ENCODE peak calls at places on chromosomes 1 and 21, in seven cellular contexts. F is HCT116, Y is SK-N-SH, B is H1, D is HepG2, P is GM12878, J is K562. C is an unnamed sample.

GRCh38 chr1:219269171-219269570 is 95.5 kb downstream of the LYPLAL1 start:
- DNase-seq in D (no peak), F (no peak), B (no peak), P (no peak), J (no peak), Y (no peak), C (peak; percentile 6)

GRCh38 chr21:42358937-42359336 is 7.4 kb downstream of the TFF1 start:
- DNase-seq in J (no peak), Y (no peak), B (no peak), D (no peak), P (no peak), F (no peak), C (no peak)

GRCh38 chr1:229557913-229558414 is 543 bp downstream of the ABCB10 start:
- DNase-seq in J (peak; percentile 62), F (no peak), Y (peak; percentile 80), B (peak; percentile 70), D (peak; percentile 6), P (no peak), C (peak; percentile 28)

GRCh38 chr1:160623860-160624259 is 23.0 kb downstream of the SLAMF1 start:
- DNase-seq in Y (no peak), D (no peak), P (no peak), B (no peak), J (no peak), F (no peak), C (no peak)

GRCh38 chr1:245393694-245394093 is 238.9 kb downstream of the KIF26B start:
- DNase-seq in Y (no peak), B (no peak), D (no peak), J (no peak), P (no peak), F (no peak), C (no peak)

GRCh38 chr1:91513160-91513559 is 12.5 kb downstream of the CDC7 start:
- DNase-seq in P (no peak), Y (no peak), B (no peak), F (no peak), J (no peak), D (no peak), C (peak; percentile 43)

GRCh38 chr1:7632126-7632525 is 139.0 kb upstream of the VAMP3 start:
- DNase-seq in B (no peak), Y (no peak), J (no peak), D (no peak), F (no peak), P (no peak), C (no peak)

GRCh38 chr1:118160825-118161224 is 24.2 kb downstream of the SPAG17 start:
- DNase-seq in B (no peak), D (no peak), P (no peak), F (no peak), Y (no peak), J (no peak), C (no peak)

GRCh38 chr1:87495147-87495546 is 166.5 kb downstream of the LMO4 start:
- DNase-seq in Y (no peak), P (no peak), B (no peak), F (no peak), D (no peak), J (peak; percentile 40), C (no peak)

GRCh38 chr1:235923466-235924008 is 56.8 kb upstream of the LYST start:
- DNase-seq in P (no peak), D (no peak), B (no peak), Y (no peak), F (no peak), J (no peak), C (no peak)

GRCh38 chr1:198377702-198378101 is 162.8 kb downstream of the ATP6V1G3 start:
- DNase-seq in B (no peak), D (no peak), F (no peak), Y (no peak), P (no peak), J (no peak), C (no peak)

GRCh38 chr1:38804062-38804886 is 55.3 kb downstream of the RRAGC start:
- DNase-seq in B (peak; percentile 72), P (no peak), D (no peak), F (no peak), J (no peak), Y (peak; percentile 66), C (no peak)

GRCh38 chr1:226650236-226650841 is 88.7 kb downstream of the ITPKB start:
- DNase-seq in Y (no peak), J (peak; percentile 60), P (no peak), D (no peak), F (no peak), B (no peak), C (peak; percentile 89)

GRCh38 chr21:16287060-16287459 is 557.3 kb downstream of the USP25 start:
- DNase-seq in P (no peak), F (no peak), D (no peak), J (no peak), Y (no peak), B (no peak), C (no peak)

GRCh38 chr1:79599257-79599656 is 592.7 kb upstream of the ADGRL4 start:
- DNase-seq in F (no peak), P (no peak), J (no peak), B (no peak), D (no peak), Y (no peak), C (no peak)

GRCh38 chr1:203906932-203907331 is 45.5 kb downstream of the SNRPE start:
- DNase-seq in D (no peak), F (peak; percentile 66), P (no peak), J (no peak), B (no peak), Y (no peak), C (peak; percentile 62)

GRCh38 chr1:29783501-29784275 is 547.4 kb downstream of the PTPRU start:
- DNase-seq in P (no peak), D (no peak), Y (peak; percentile 14), B (no peak), F (no peak), J (peak; percentile 3), C (no peak)

GRCh38 chr1:23679815-23680214 is 11.8 kb upstream of the RPL11 start:
- DNase-seq in F (no peak), B (no peak), P (no peak), Y (no peak), J (no peak), D (no peak), C (no peak)

GRCh38 chr1:23865543-23865930 is 2.6 kb downstream of the FUCA1 start:
- DNase-seq in F (peak; percentile 73), Y (no peak), J (no peak), B (no peak), D (no peak), P (peak; percentile 81), C (no peak)

GRCh38 chr1:231512147-231512698 is 16.2 kb upstream of the TSNAX start:
- DNase-seq in D (peak; percentile 91), J (no peak), P (peak; percentile 20), F (peak; percentile 84), B (no peak), Y (no peak), C (no peak)

GRCh38 chr1:22794691-22795090 is 84.1 kb downstream of the EPHB2 start:
- DNase-seq in B (no peak), D (no peak), Y (peak; percentile 55), F (no peak), P (no peak), J (no peak), C (no peak)

DNA sequence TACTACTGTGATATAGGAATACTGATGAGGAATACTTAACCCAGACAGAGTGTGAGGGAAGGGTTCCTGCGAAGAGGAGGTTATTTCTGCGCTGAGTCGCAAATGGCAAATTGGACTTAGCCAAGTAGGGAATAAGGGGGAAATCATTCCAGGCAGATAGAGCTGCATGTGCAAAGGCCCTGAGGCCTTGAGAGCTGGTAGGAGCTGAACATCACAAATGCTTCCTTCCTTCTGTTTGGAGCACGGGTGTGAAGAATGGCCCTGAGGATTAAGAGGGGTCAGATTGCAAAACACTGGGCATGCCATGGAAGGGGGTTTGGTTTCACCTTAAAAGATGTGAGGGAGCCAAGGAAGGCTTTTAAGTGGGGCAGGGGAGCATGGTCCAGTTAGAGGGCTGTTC is 12.4 kb downstream of the IER5 start:
- DNase-seq in F (no peak), P (no peak), Y (no peak), D (no peak), J (no peak), B (no peak), C (no peak)
- TF ChIP-seq MAX in F (no peak), P (no peak), Y (no peak), D (no peak), J (no peak), B (no peak), C (no peak)

DNA sequence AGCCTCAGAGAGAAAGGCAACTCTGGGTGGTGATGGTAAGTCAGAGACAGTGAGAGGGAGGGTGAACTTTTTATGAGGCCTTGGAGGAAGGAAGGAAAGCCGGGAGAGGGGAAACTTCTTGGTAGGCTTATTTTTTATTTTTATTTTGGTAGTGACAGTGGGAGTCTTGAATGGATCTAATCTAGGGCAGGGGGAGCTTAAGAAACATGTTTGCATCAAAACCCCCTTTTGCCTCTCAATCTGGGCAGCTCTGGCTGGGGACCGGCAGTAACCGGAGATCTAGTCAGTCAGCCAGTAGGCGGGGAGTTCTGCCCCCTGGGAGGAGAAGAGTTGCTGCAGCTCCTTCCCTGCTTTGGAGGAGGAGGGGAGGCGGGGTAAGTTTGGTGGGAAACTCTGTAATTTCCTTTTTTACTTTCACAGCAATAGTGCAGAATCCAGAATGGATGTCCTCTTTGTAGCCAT is at the start of gene C1orf54:
- DNase-seq in J (no peak), Y (no peak), D (no peak), P (no peak), B (peak; percentile 75), F (no peak), C (peak; percentile 63)
- H2AFZ ChIP-seq in J (peak within 1 kb of the TSS; percentile 45), Y (peak within 1 kb of the TSS; percentile 84), D (no peak within 1 kb of the TSS), P (peak within 1 kb of the TSS; percentile 71), B (peak within 1 kb of the TSS; percentile 47), F (peak within 1 kb of the TSS; percentile 52), C (peak within 1 kb of the TSS; percentile 73)

DNA sequence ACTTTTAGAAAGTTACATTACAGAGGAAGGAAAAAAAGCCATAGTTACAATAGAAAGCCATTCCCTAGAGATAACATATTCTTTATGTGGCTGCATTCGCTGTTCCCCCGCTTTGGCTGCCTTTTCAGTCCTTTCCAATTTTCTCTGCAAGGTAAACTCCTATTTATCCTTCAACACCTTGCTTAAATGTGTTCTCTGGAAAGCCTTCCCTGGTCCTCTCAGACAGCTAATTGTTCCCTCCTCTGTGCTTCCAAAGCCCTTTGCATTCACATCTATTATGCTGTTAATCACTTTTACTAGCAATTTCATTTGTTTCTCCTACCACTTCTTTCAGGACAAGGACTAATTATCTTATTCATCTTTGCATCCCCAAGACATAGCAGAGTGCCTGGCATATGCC is 1.6 kb downstream of the PHC2 start:
- DNase-seq in B (no peak), D (no peak), J (no peak), Y (no peak), P (no peak), F (no peak), C (no peak)
- TF ChIP-seq MAX in B (no peak), D (no peak), J (no peak), Y (no peak), P (no peak), F (no peak), C (no peak)

DNA sequence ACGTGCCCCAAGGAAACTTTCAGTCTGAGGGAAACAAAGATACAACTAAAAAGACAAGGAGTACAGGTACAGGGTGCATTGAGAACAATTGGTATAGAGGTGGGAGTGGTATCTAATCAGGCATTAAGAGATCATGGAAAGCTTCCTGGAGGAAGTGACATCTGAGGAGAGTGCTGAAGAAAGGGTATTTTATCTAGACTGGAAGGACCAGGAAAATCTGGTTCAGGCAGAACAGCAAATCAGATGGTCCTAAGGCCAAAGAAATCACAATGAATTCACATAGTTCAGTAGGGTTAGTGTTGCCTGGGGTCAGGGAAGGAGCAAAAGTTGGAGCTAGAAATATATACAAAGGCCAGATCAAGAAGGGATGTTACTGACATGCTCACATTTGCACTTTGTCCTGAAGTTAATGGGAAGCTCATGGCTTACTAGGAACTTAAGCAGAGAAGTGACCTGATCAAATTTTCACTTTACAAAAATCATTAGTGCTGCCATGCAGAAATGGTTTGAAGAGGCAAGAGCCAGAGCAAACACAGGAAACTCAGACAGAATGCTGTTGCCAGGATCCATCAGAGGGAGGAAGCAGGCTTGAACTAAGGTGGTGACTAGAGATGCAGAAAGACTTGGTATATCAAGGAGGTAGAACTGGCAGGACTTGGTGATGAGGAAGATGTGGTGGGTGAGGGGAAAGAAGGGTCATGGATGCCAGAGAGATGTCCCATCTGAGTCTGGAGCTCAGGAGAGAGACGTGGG is 14.5 kb upstream of the CTTNBP2NL start:
- DNase-seq in B (peak; percentile 3), P (no peak), D (no peak), Y (no peak), F (no peak), J (no peak), C (no peak)
- H2AFZ ChIP-seq in B (no peak overlapping the region), P (no peak overlapping the region), D (no peak overlapping the region), Y (no peak overlapping the region), F (no peak overlapping the region), J (no peak overlapping the region), C (no peak overlapping the region)

C was measured in endothelial cell of umbilical vein.